ENCODE peak calls at places on chromosomes 3 and 15, in ten cellular contexts. T is breast epithelium, M is neural crest cell, I is astrocyte of the spinal cord, H is foreskin fibroblast, E is tibial nerve, V is AG09319, O is progenitor cell of endocrine pancreas, W is heart left ventricle, S is bronchial epithelial cell. B is an unnamed sample.

GRCh38 chr3:86785381-86785780 is 205.6 kb downstream of the VGLL3 start:
- DNase-seq in H (peak), E (no peak), V (no peak), M (no peak), I (peak), T (no peak), W (no peak), O (no peak), S (peak), B (no peak)

GRCh38 chr15:78540135-78540954 is at the start of gene PSMA4:
- DNase-seq in O (peak), I (peak), V (peak), S (peak), W (peak), H (peak), M (peak), E (peak), T (peak), B (peak)

GRCh38 chr3:52845157-52845556 is 10.3 kb upstream of the MUSTN1 start:
- DNase-seq in H (peak), M (no peak), V (no peak), O (no peak), W (peak), S (no peak), E (peak), T (no peak), I (no peak), B (peak)

GRCh38 chr3:106217745-106218144 is 348.9 kb upstream of the CBLB start:
- DNase-seq in S (no peak), V (no peak), M (no peak), W (no peak), T (no peak), H (no peak), I (no peak), E (no peak), O (no peak), B (no peak)

GRCh38 chr15:32936283-32936918 is 218.6 kb downstream of the GREM1 start:
- DNase-seq in V (no peak), M (no peak), O (no peak), I (peak), E (peak), W (no peak), S (peak), T (no peak), H (peak), B (no peak)

GRCh38 chr3:27449530-27450150 is 34.5 kb downstream of the SLC4A7 start:
- DNase-seq in V (no peak), S (peak), H (no peak), E (no peak), O (no peak), M (no peak), T (no peak), I (no peak), W (no peak), B (no peak)

GRCh38 chr3:15272431-15273196 is 59.8 kb downstream of the SH3BP5 start:
- DNase-seq in T (no peak), W (no peak), O (no peak), E (no peak), V (no peak), S (no peak), I (no peak), H (no peak), M (no peak), B (no peak)

GRCh38 chr3:50626406-50626805 is 9.5 kb downstream of the MAPKAPK3 start:
- DNase-seq in H (no peak), S (no peak), T (no peak), I (no peak), E (no peak), V (no peak), M (no peak), W (no peak), O (no peak), B (no peak)

GRCh38 chr3:157913751-157914150 is 192.5 kb downstream of the SHOX2 start:
- DNase-seq in I (no peak), W (no peak), H (peak), V (peak), O (no peak), S (no peak), E (no peak), T (no peak), M (no peak), B (no peak)

GRCh38 chr15:73323956-73324355 is 44.8 kb downstream of the HCN4 start:
- DNase-seq in S (no peak), M (no peak), O (no peak), V (no peak), H (no peak), I (no peak), W (no peak), E (no peak), T (no peak), B (no peak)

GRCh38 chr15:51869074-51869425 is 39.6 kb downstream of the TMOD3 start:
- DNase-seq in S (peak), M (no peak), W (no peak), E (no peak), H (peak), T (no peak), O (no peak), V (no peak), I (peak), B (no peak)

GRCh38 chr3:119600732-119601131 is 3.0 kb downstream of the PLA1A start:
- DNase-seq in S (no peak), W (peak), E (no peak), V (no peak), O (no peak), H (peak), M (no peak), T (no peak), I (no peak), B (peak)

GRCh38 chr3:14876942-14877341 is 58.2 kb downstream of the FGD5 start:
- DNase-seq in H (peak), E (no peak), W (peak), V (peak), T (peak), M (no peak), S (peak), O (no peak), I (peak), B (peak)

GRCh38 chr15:56243117-56243773 is 434 bp downstream of the RFX7 start:
- DNase-seq in M (peak), I (peak), H (peak), S (no peak), T (peak), W (peak), V (no peak), O (peak), E (peak), B (peak)

GRCh38 chr3:16309558-16309957 is 44.5 kb downstream of the OXNAD1 start:
- DNase-seq in H (peak), E (no peak), T (no peak), V (no peak), O (no peak), S (peak), M (no peak), I (peak), W (no peak), B (no peak)

GRCh38 chr3:168162172-168162571 is 66.4 kb upstream of the GOLIM4 start:
- DNase-seq in O (no peak), V (no peak), T (no peak), S (no peak), H (peak), E (no peak), I (peak), W (no peak), M (no peak), B (no peak)

GRCh38 chr15:74653426-74654082 is 37.9 kb downstream of the CLK3 start:
- DNase-seq in S (peak), W (no peak), T (no peak), I (peak), E (no peak), V (peak), O (no peak), M (no peak), H (peak), B (peak)

GRCh38 chr3:98731720-98732238 is 31.4 kb upstream of the ST3GAL6 start:
- DNase-seq in T (no peak), O (no peak), H (no peak), V (no peak), S (peak), E (no peak), M (no peak), W (no peak), I (peak), B (no peak)

GRCh38 chr15:33234019-33234418 is 39.5 kb upstream of the FMN1 start:
- DNase-seq in M (peak), W (no peak), V (peak), T (no peak), E (no peak), O (no peak), S (peak), H (peak), I (peak), B (no peak)

GRCh38 chr15:86115138-86115801 is 35.6 kb downstream of the AGBL1 start:
- DNase-seq in S (peak), E (no peak), I (no peak), T (no peak), M (no peak), O (no peak), H (no peak), V (no peak), W (no peak), B (no peak)
- TF ChIP-seq CTCF in S (no peak), E (no peak), I (no peak), T (no peak), M (peak), O (peak), H (no peak), V (no peak), W (no peak), B (no peak)

GRCh38 chr15:65086680-65087111 is 10.2 kb downstream of the KBTBD13 start:
- DNase-seq in S (peak), V (no peak), W (no peak), I (no peak), E (no peak), T (peak), M (no peak), O (no peak), H (no peak), B (no peak)
- TF ChIP-seq CTCF in S (peak), V (no peak), W (no peak), I (peak), E (no peak), T (no peak), M (peak), O (no peak), H (no peak), B (no peak)

DNA sequence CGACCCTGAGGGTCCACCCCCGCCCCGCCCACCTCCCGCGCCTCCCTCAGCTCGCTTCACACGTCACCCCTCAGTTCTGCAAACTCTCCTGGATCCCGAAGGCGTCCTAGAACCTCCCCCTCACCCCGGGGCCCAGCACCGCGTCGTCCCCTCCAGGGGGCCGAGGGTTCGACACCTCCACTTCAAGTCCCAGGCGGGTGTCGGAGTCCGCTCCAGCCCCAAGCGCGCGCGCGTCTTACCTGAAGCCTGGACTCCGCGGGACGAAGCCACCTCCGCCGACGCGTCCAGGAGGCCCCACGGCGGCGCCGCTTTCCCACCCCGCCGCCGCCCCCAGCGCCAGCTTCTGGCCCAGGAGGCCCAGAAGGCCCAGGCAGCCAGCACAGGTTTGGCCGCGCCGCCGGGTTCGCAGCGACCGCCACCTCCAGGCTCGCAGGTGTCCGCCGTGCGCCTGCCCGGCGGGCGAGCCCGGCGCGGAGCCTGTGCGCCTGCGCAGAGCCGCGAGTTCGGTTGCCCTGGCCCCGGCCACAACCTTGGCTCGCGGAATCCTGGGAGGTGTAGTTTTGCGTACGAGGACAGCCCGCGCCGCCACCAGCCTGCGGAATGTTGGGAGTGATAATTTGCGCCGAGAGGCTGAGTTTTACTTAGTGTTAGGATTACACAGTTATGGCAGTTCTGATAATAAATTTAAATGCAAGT is at the start of gene POMGNT2:
- DNase-seq in V (peak), E (peak), H (peak), S (peak), W (peak), M (peak), O (peak), T (peak), I (peak), B (peak)
- TF ChIP-seq CTCF in V (no peak), E (no peak), H (no peak), S (no peak), W (no peak), M (no peak), O (no peak), T (no peak), I (no peak), B (no peak)

GRCh38 chr3:149494759-149495580 is 20.5 kb downstream of the TM4SF4 start:
- DNase-seq in M (no peak), T (no peak), E (no peak), V (no peak), H (peak), W (no peak), O (no peak), S (peak), I (peak), B (no peak)

GRCh38 chr3:149493315-149494021 is 19.0 kb downstream of the TM4SF4 start:
- DNase-seq in H (no peak), M (no peak), E (no peak), O (no peak), V (no peak), W (no peak), S (no peak), T (no peak), I (no peak), B (no peak)

GRCh38 chr3:149490260-149490971 is 15.9 kb downstream of the TM4SF4 start:
- DNase-seq in M (no peak), T (no peak), V (no peak), H (no peak), S (no peak), E (no peak), I (no peak), W (no peak), O (no peak), B (no peak)

GRCh38 chr3:149495581-149496125 is 21.2 kb downstream of the TM4SF4 start:
- DNase-seq in M (no peak), E (no peak), S (no peak), O (no peak), V (no peak), I (no peak), H (no peak), T (no peak), W (no peak), B (no peak)

DNA sequence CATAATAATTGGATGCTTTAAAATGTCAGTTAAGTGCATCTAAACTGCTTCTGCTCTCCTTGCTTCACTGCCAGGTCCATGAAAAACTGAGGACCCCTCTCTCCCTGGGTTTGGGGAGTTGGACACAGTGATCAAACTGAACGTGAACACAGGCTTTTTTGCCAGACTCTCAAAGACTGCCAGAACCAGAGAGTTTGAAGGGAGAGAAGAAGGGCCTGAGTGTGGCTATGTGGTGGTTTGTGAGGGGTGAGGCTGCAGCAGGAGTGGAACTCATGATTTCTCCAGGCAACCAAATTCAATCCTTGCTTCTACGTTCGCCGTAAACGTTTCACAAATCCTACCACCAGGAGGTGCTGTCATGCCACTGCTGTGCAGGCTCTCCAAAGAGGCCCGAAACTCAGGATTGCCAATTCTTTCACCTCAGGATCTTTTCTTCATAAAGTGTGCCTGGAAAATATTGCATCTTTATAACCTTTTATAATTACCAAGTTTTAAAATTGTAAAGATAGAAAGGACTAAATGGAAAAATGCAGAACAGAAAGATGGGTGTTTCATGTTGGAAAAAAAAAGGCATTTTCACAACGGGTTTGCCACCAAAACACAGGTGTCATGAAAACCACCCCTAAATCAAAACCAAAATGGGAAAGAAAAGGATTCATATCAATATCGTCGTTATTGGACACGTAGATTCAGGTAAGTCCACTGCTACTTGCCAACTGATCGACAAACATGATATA is 19.7 kb downstream of the TM4SF4 start:
- DNase-seq in E (peak), T (no peak), W (peak), V (no peak), M (peak), S (peak), H (peak), I (peak), O (peak), B (peak)
- TF ChIP-seq CTCF in E (peak), T (peak), W (peak), V (peak), M (peak), S (peak), H (peak), I (peak), O (peak), B (peak)

DNA sequence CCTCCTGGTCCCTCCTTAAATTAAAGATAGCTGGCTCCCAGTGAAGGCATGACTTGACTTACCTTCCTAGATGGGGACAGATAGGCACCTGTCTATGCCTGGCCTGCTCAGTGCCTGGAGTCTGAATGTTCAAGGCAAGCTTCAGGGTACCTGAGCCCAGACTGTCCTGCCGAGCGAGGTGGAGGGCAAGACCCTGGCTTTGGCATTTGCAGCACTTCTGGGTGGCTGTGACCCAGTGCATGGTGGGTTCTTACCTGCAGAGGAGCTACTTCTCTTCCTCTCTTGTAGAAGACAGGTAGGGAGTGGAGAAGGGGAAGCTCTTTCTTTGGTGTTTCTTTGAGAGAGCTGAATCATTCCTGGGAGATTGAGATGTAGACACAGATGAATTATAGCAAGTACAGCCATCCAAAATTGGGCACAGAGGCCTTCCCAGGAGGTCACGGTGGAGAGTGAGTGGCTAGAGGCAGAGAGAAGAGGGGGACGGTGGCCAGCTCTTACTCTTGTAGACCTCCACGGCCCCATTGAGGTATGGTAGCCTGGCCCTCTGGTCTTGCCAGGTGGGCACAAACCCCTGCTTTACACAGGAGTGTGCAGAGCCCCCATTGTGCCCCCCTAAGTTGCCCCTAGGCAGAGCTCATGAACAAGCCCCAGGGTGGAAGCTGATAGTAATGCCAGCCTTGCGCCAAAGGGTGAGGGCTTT is 402.5 kb upstream of the TPM1 start:
- DNase-seq in H (no peak), S (no peak), E (no peak), V (no peak), T (no peak), I (no peak), W (no peak), M (no peak), O (no peak), B (no peak)
- TF ChIP-seq CTCF in H (no peak), S (no peak), E (no peak), V (no peak), T (no peak), I (no peak), W (no peak), M (no peak), O (no peak), B (no peak)

GRCh38 chr15:63341898-63342297 is 39.7 kb downstream of the CA12 start:
- DNase-seq in H (no peak), E (no peak), W (no peak), S (no peak), T (no peak), V (no peak), O (no peak), M (no peak), I (no peak), B (no peak)
- TF ChIP-seq CTCF in H (no peak), E (no peak), W (no peak), S (no peak), T (no peak), V (no peak), O (no peak), M (no peak), I (no peak), B (no peak)

DNA sequence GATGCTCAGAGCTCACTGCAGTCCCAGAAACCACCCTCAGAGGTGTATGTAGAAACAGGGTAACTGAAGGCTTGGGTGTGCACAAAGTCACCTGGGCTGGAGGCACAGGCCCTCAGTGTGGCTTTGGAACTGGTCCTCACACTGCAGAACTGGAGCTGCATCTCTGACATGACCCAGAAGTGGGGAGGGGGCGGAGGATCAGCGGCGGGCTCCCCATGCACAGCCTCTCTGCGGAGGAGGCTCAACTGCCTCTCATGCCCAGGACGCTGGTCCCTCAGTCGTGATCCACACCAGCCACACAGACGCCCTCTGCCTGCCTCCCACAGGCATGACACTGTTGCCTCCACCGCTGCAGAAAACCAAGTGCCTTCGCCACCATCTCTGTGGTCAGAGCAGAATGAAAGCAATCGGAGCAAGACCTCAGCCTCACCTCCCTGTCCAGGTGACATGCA is 73.7 kb downstream of the TM2D3 start:
- DNase-seq in E (no peak), O (peak), I (no peak), T (no peak), V (no peak), S (peak), H (no peak), M (peak), W (no peak), B (peak)
- TF ChIP-seq CTCF in E (no peak), O (peak), I (no peak), T (no peak), V (peak), S (peak), H (peak), M (peak), W (peak), B (peak)

B was measured in heart right ventricle.